ENCODE peak calls at places on chromosomes 4 and X, in four cellular contexts. E is heart left ventricle, M is ovary, F is A549. O is an unnamed sample.
A peak's percentile ranks its signal among the peaks of the same experiment; 100 is the strongest.

GRCh38 chr4:74237425-74237966 is 70.8 kb upstream of the EPGN start:
- DNase-seq in E (no peak), M (no peak), F (no peak), O (no peak)

GRCh38 chr4:7398788-7399432 is 35.8 kb downstream of the PSAPL1 start:
- DNase-seq in E (no peak), M (peak; percentile 2), F (no peak), O (no peak)

GRCh38 chr4:29717658-29718057 is 1002.5 kb upstream of the PCDH7 start:
- DNase-seq in E (no peak), M (no peak), F (no peak), O (no peak)

GRCh38 chr4:138092060-138092459 is 150.1 kb downstream of the SLC7A11 start:
- DNase-seq in E (no peak), M (no peak), F (no peak), O (no peak)

GRCh38 chr4:94131212-94131611 is 76.5 kb upstream of the SMARCAD1 start:
- DNase-seq in E (no peak), M (no peak), F (no peak), O (no peak)

GRCh38 chr4:174273960-174274359 is 9.5 kb downstream of the FBXO8 start:
- DNase-seq in E (no peak), M (no peak), F (no peak), O (no peak)

GRCh38 chrX:82648062-82648461 is 860.0 kb upstream of the POU3F4 start:
- DNase-seq in E (no peak), M (no peak), F (no peak), O (no peak)

GRCh38 chr4:151743128-151743854 is 17.5 kb downstream of the GATB start:
- DNase-seq in E (no peak), M (no peak), F (no peak), O (no peak)

GRCh38 chr4:6020633-6021032 is 2.4 kb upstream of the C4orf50 start:
- DNase-seq in E (no peak), M (no peak), F (no peak), O (no peak)

GRCh38 chr4:2254665-2255500 is 7.0 kb downstream of the MXD4 start:
- DNase-seq in E (peak; percentile 7), M (peak; percentile 7), F (no peak), O (no peak)
- H3K4me1 ChIP-seq in E (peaks cover 62% of the 10 kb centered on the region), M (peaks cover 17% of the 10 kb centered on the region), F (no peaks in the 10 kb centered on the region), O (peaks cover 77% of the 10 kb centered on the region)

GRCh38 chr4:10100734-10101216 is 15.8 kb downstream of the WDR1 start:
- DNase-seq in E (peak; percentile 52), M (no peak), F (no peak), O (no peak)
- TF ChIP-seq POLR2A in E (no peak), M (no peak), F (no peak), O (no peak)

GRCh38 chr4:153495480-153496206 is 29.5 kb downstream of the TMEM131L start:
- DNase-seq in E (no peak), M (no peak), F (no peak), O (no peak)
- H3K4me1 ChIP-seq in E (peaks cover 25% of the 10 kb centered on the region), M (peaks cover 12% of the 10 kb centered on the region), F (peaks cover 2% of the 10 kb centered on the region), O (peaks cover 9% of the 10 kb centered on the region)

GRCh38 chrX:63511361-63511760 is 160.2 kb upstream of the SPIN4 start:
- DNase-seq in E (no peak), M (no peak), F (no peak), O (no peak)
- TF ChIP-seq POLR2A in E (no peak), M (no peak), F (no peak), O (no peak)

GRCh38 chr4:124708517-124709300 is 3.8 kb downstream of the ANKRD50 start:
- DNase-seq in E (no peak), M (no peak), F (no peak), O (no peak)

GRCh38 chr4:124710253-124710849 is 2.2 kb downstream of the ANKRD50 start:
- DNase-seq in E (no peak), M (no peak), F (no peak), O (no peak)

GRCh38 chr4:124712417-124713212 is at the start of gene ANKRD50:
- DNase-seq in E (peak; percentile 90), M (peak; percentile 91), F (peak; percentile 64), O (peak; percentile 15)

GRCh38 chr4:124711469-124712416 is 789 bp downstream of the ANKRD50 start:
- DNase-seq in E (peak; percentile 34), M (no peak), F (peak; percentile 66), O (peak; percentile 5)

DNA sequence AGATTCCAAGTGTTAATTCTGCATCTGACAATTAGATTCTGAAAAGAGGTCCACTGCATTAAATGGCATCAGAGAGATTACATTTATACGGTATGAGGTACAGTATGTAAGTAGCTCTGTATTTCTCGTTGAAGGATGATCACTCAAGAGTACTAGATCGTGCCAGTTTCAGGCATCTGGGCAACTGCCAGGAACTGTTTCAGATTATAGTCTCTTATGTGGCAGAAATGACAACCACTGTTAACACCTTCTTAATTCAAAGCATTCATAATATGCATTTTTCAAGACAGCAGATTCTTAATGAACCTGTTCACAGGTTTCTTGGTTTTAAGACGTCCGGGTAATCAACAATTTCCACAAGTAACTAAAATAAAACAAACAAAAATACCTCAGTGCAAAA is 1.6 kb downstream of the ANKRD50 start:
- DNase-seq in E (no peak), M (no peak), F (no peak), O (no peak)
- H3K4me1 ChIP-seq in E (peaks cover 36% of the 10 kb centered on the region), M (peaks cover 5% of the 10 kb centered on the region), F (peaks cover 35% of the 10 kb centered on the region), O (peaks cover 21% of the 10 kb centered on the region)

GRCh38 chr4:155950461-155950860 is 3.2 kb downstream of the CTSO start:
- DNase-seq in E (no peak), M (no peak), F (no peak), O (no peak)

GRCh38 chr4:155952546-155952945 is 1.1 kb downstream of the CTSO start:
- DNase-seq in E (no peak), M (no peak), F (no peak), O (no peak)

GRCh38 chr4:155954939-155955338 is 1.3 kb upstream of the CTSO start:
- DNase-seq in E (no peak), M (no peak), F (no peak), O (no peak)

GRCh38 chr4:155954118-155954503 is 445 bp upstream of the CTSO start:
- DNase-seq in E (no peak), M (no peak), F (no peak), O (no peak)

GRCh38 chr4:155953151-155954117 is at the start of gene CTSO:
- DNase-seq in E (peak; percentile 73), M (peak; percentile 75), F (peak; percentile 44), O (peak; percentile 23)
- TF ChIP-seq POLR2A in E (peak; percentile 54), M (peak; percentile 31), F (peak; percentile 40), O (no peak)

GRCh38 chr4:101020956-101021355 is 326.4 kb downstream of the PPP3CA start:
- DNase-seq in E (no peak), M (no peak), F (no peak), O (no peak)
- H3K4me1 ChIP-seq in E (peaks cover 2% of the 10 kb centered on the region), M (no peaks in the 10 kb centered on the region), F (peaks cover 33% of the 10 kb centered on the region), O (peaks cover 15% of the 10 kb centered on the region)

GRCh38 chr4:56243107-56243506 is 144.2 kb downstream of the AASDH start:
- DNase-seq in E (no peak), M (no peak), F (no peak), O (no peak)
- TF ChIP-seq POLR2A in E (no peak), M (no peak), F (no peak), O (no peak)

DNA sequence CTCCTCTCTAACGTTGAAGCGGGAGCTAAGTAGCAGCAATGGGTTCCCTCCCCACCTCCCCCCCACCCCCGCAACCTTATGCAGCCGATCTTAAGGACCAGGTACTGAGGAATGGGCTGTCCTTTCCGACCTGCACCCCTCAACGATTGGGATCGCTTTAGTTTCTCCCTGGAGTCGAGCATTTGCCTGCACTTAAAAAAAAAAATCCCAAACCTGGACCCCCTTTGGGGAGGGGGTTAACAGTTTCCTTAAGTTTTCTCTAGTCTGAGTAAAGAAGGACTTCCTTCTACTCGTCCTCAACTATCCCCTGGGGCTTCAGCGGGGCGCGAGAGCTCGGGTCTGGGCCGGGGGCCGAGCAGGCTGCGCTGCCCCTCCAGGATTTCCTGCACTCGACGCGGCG is 25.7 kb upstream of the BCORL1 start:
- DNase-seq in E (no peak), M (no peak), F (no peak), O (no peak)
- H3K4me1 ChIP-seq in E (peaks cover 3% of the 10 kb centered on the region), M (no peaks in the 10 kb centered on the region), F (peaks cover 8% of the 10 kb centered on the region), O (peaks cover 5% of the 10 kb centered on the region)

DNA sequence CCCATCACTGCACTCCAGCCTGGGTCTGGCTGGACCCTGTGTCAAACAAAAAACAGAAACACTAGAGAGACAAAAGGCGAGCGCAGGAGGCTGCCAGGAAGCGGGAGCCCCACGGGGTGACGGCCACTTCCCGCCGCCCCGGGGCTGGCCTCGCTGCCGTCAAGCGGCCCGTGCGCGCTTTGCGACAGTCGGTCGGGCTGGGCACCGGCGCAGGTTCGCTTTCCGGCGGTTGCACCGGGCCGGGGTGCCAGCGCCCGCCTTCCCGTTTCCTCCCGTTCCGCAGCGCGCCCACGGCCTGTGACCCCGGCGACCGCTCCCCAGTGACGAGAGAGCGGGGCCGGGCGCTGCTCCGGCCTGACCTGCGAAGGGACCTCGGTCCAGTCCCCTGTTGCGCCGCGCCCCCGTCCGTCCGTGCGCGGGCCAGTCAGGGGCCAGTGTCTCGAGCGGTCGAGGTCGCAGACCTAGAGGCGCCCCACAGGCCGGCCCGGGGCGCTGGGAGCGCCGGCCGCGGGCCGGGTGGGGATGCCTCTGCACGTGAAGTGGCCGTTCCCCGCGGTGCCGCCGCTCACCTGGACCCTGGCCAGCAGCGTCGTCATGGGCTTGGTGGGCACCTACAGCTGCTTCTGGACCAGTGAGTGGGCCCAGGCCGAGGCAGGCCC is at the start of gene TAFAZZIN:
- DNase-seq in E (peak; percentile 75), M (peak; percentile 67), F (peak; percentile 78), O (no peak)
- TF ChIP-seq POLR2A in E (peak; percentile 38), M (peak; percentile 45), F (peak; percentile 75), O (no peak)

O was measured in esophagus squamous epithelium.